ENCODE peak calls at places on chromosomes 1 and 21, in ten cellular contexts. C is skeletal muscle cell; R is neural progenitor cell; P is activated CD8-positive, alpha-beta memory T cell treated with anti-CD3 and anti-CD28 coated beads for 4 hours; O is SK-MEL-5; K is tibial nerve; G is NCI-H2081 treated with DMSO at 0.1 percent for 48 hours; H is H4; N is natural killer cell treated with Interleukin-12 subunit alpha and Interleukin-12 subunit beta and Interleukin-15 and Interleukin-18, amount 100 ng/mL, for 72 hours; B is ovary. I is an unnamed sample.

GRCh38 chr1:162691999-162692575 is 59.8 kb downstream of the DDR2 start:
- DNase-seq in C (no peak), R (no peak), P (no peak), O (no peak), K (no peak), G (no peak), H (no peak), N (no peak), B (no peak), I (no peak)

GRCh38 chr1:29870621-29871020 is 634.3 kb downstream of the PTPRU start:
- DNase-seq in C (no peak), R (no peak), P (no peak), O (no peak), K (no peak), G (no peak), H (no peak), N (no peak), B (no peak), I (no peak)

GRCh38 chr1:183607322-183607980 is 17.2 kb upstream of the NCF2 start:
- DNase-seq in C (no peak), R (no peak), P (no peak), O (no peak), K (no peak), G (no peak), H (no peak), N (no peak), B (no peak), I (no peak)

GRCh38 chr1:173666646-173667045 is 3.0 kb downstream of the ANKRD45 start:
- DNase-seq in C (peak), R (no peak), P (no peak), O (no peak), K (no peak), G (no peak), H (no peak), N (no peak), B (no peak), I (no peak)

GRCh38 chr1:197399691-197400521 is 131.9 kb downstream of the CRB1 start:
- DNase-seq in C (peak), R (peak), P (no peak), O (peak), K (no peak), G (peak), H (peak), N (no peak), B (no peak), I (no peak)

GRCh38 chr21:46570119-46570518 is 34.8 kb downstream of the S100B start:
- DNase-seq in C (no peak), R (no peak), P (no peak), O (no peak), K (no peak), G (no peak), H (no peak), N (no peak), B (no peak), I (no peak)

GRCh38 chr1:230992100-230992774 is 13.3 kb downstream of the ARV1 start:
- DNase-seq in C (no peak), R (no peak), P (no peak), O (no peak), K (no peak), G (no peak), H (no peak), N (no peak), B (no peak), I (no peak)

GRCh38 chr1:199122532-199123311 is 483.9 kb downstream of the PTPRC start:
- DNase-seq in C (no peak), R (no peak), P (no peak), O (no peak), K (no peak), G (no peak), H (no peak), N (no peak), B (no peak), I (no peak)

GRCh38 chr1:223737342-223737741 is 25.0 kb downstream of the CAPN2 start:
- DNase-seq in C (no peak), R (no peak), P (no peak), O (no peak), K (no peak), G (no peak), H (no peak), N (no peak), B (no peak), I (no peak)

GRCh38 chr1:115492880-115493279 is 148.9 kb upstream of the VANGL1 start:
- DNase-seq in C (no peak), R (no peak), P (no peak), O (no peak), K (no peak), G (no peak), H (no peak), N (no peak), B (no peak), I (no peak)

GRCh38 chr1:6447016-6447817 is 18.8 kb downstream of the TNFRSF25 start:
- DNase-seq in C (no peak), R (peak), P (no peak), O (no peak), K (no peak), G (no peak), H (no peak), N (no peak), B (no peak), I (no peak)

GRCh38 chr21:34889537-34890257 is 159.4 kb downstream of the RUNX1 start:
- DNase-seq in C (no peak), R (peak), P (peak), O (peak), K (peak), G (no peak), H (peak), N (peak), B (peak), I (peak)

GRCh38 chr1:31036749-31037500 is 28.6 kb downstream of the PUM1 start:
- DNase-seq in C (no peak), R (no peak), P (no peak), O (peak), K (no peak), G (no peak), H (no peak), N (no peak), B (no peak), I (no peak)

GRCh38 chr1:176950736-176951308 is 213.7 kb downstream of the ASTN1 start:
- DNase-seq in C (no peak), R (no peak), P (no peak), O (no peak), K (no peak), G (no peak), H (no peak), N (no peak), B (no peak), I (no peak)

GRCh38 chr1:77438239-77438913 is 156.6 kb downstream of the AK5 start:
- DNase-seq in C (peak), R (no peak), P (no peak), O (no peak), K (no peak), G (no peak), H (peak), N (no peak), B (peak), I (no peak)

GRCh38 chr1:184425449-184426277 is 38.8 kb downstream of the C1orf21 start:
- DNase-seq in C (no peak), R (no peak), P (no peak), O (no peak), K (no peak), G (no peak), H (no peak), N (no peak), B (no peak), I (no peak)

GRCh38 chr1:234776875-234777849 is 167.2 kb upstream of the IRF2BP2 start:
- DNase-seq in C (no peak), R (peak), P (no peak), O (no peak), K (no peak), G (no peak), H (peak), N (no peak), B (no peak), I (no peak)

GRCh38 chr1:94643776-94644175 is 102.2 kb upstream of the F3 start:
- DNase-seq in C (no peak), R (no peak), P (no peak), O (no peak), K (no peak), G (no peak), H (no peak), N (no peak), B (no peak), I (no peak)

GRCh38 chr1:18120638-18121037 is 13.0 kb downstream of the IGSF21 start:
- DNase-seq in C (no peak), R (no peak), P (no peak), O (no peak), K (no peak), G (no peak), H (no peak), N (no peak), B (no peak), I (no peak)

I was measured in frontal cortex.